ENCODE peak calls at places on chromosomes 5 and 9, in four cellular contexts. Q is keratinocyte, G is AG08396, B is AG04450. P is an unnamed sample.

GRCh38 chr9:125513634-125514413 is 193.2 kb downstream of the MAPKAP1 start:
- DNase-seq in G (peak; percentile 75), Q (no peak), B (no peak), P (peak; percentile 60)

GRCh38 chr9:124012368-124013262 is 1.0 kb downstream of the LHX2 start:
- DNase-seq in Q (no peak), G (no peak), B (no peak), P (no peak)

GRCh38 chr9:6584881-6585597 is 60.5 kb downstream of the GLDC start:
- DNase-seq in B (no peak), Q (no peak), G (no peak), P (peak; percentile 42)

GRCh38 chr9:136865768-136866103 is 372 bp downstream of the EDF1 start:
- DNase-seq in Q (no peak), G (no peak), B (no peak), P (no peak)

GRCh38 chr5:74201334-74202081 is 439.0 kb downstream of the ENC1 start:
- DNase-seq in Q (no peak), G (no peak), B (no peak), P (no peak)

GRCh38 chr9:130043654-130044623 is 950 bp upstream of the FNBP1 start:
- DNase-seq in G (peak; percentile 38), Q (no peak), B (no peak), P (peak; percentile 47)

GRCh38 chr9:11038956-11039355 is 426.2 kb upstream of the PTPRD start:
- DNase-seq in Q (no peak), G (no peak), B (no peak), P (no peak)

GRCh38 chr5:45029553-45029952 is 220.8 kb downstream of the MRPS30 start:
- DNase-seq in G (no peak), Q (no peak), B (no peak), P (no peak)

GRCh38 chr5:57082441-57083067 is 91.3 kb upstream of the GPBP1 start:
- DNase-seq in B (no peak), G (peak; percentile 11), Q (no peak), P (no peak)

GRCh38 chr5:39238366-39239105 is 19.2 kb upstream of the FYB1 start:
- DNase-seq in Q (no peak), G (no peak), B (no peak), P (no peak)

GRCh38 chr9:92512622-92513021 is 23.2 kb downstream of the ECM2 start:
- DNase-seq in G (no peak), Q (no peak), B (no peak), P (no peak)